ENCODE peak calls at places on chromosomes 3 and 15, in four cellular contexts. Q is GM12878, R is HepG2, H is H1. M is an unnamed sample. For H3K4me1, the result is how much of the 10 kb centered on the place peaks cover.

GRCh38 chr15:66654718-66655375 is 47.2 kb upstream of the SMAD6 start:
- DNase-seq in H (peak), R (no peak), Q (no peak), M (no peak)

GRCh38 chr15:80242802-80243201 is 9.2 kb downstream of the CTXND1 start:
- DNase-seq in R (no peak), Q (no peak), H (no peak), M (no peak)

GRCh38 chr3:170418422-170419300 is at the start of gene CLDN11:
- DNase-seq in R (no peak), H (peak), Q (no peak), M (no peak)

GRCh38 chr3:169117264-169117663 is 546.2 kb downstream of the MECOM start:
- DNase-seq in Q (no peak), H (no peak), R (no peak), M (no peak)

GRCh38 chr15:56042523-56042922 is 49.1 kb upstream of the NEDD4 start:
- DNase-seq in R (peak), Q (no peak), H (no peak), M (no peak)

GRCh38 chr3:34202975-34203374 is 404.5 kb downstream of the PDCD6IP start:
- DNase-seq in Q (no peak), R (no peak), H (no peak), M (no peak)

GRCh38 chr15:40244961-40245523 is 6.2 kb downstream of the PAK6 start:
- DNase-seq in Q (no peak), R (peak), H (no peak), M (no peak)

GRCh38 chr3:171369156-171369555 is 91.0 kb downstream of the TNIK start:
- DNase-seq in R (no peak), Q (no peak), H (no peak), M (no peak)

GRCh38 chr3:52313774-52314188 is 2.3 kb upstream of the DNAH1 start:
- DNase-seq in R (no peak), Q (peak), H (no peak), M (no peak)

GRCh38 chr3:20622304-20622703 is 436.3 kb upstream of the SGO1 start:
- DNase-seq in H (no peak), Q (no peak), R (no peak), M (no peak)

GRCh38 chr3:159785276-159785675 is 203.4 kb upstream of the IL12A start:
- DNase-seq in H (no peak), R (peak), Q (no peak), M (no peak)

GRCh38 chr15:25950014-25950413 is 86.9 kb upstream of the ATP10A start:
- DNase-seq in Q (no peak), H (no peak), R (no peak), M (no peak)

GRCh38 chr3:136544532-136544931 is 207.6 kb downstream of the STAG1 start:
- DNase-seq in R (no peak), H (no peak), Q (no peak), M (no peak)

GRCh38 chr15:51077565-51078153 is 17.0 kb downstream of the TNFAIP8L3 start:
- DNase-seq in R (no peak), H (peak), Q (peak), M (peak)

GRCh38 chr3:68256635-68257034 is 602.2 kb upstream of the SUCLG2 start:
- DNase-seq in H (no peak), Q (no peak), R (no peak), M (no peak)

GRCh38 chr15:94934440-94934839 is 703.1 kb downstream of the MCTP2 start:
- DNase-seq in H (no peak), Q (no peak), R (no peak), M (no peak)

GRCh38 chr3:173066044-173066679 is 74.9 kb downstream of the SPATA16 start:
- DNase-seq in Q (no peak), H (no peak), R (no peak), M (no peak)

GRCh38 chr3:116005404-116005803 is 382.1 kb downstream of the GAP43 start:
- DNase-seq in H (no peak), R (no peak), Q (no peak), M (no peak)

GRCh38 chr3:159604151-159604581 is 384.5 kb upstream of the IL12A start:
- DNase-seq in R (no peak), Q (no peak), H (no peak), M (no peak)

GRCh38 chr3:141255864-141256263 is 24.2 kb downstream of the PXYLP1 start:
- DNase-seq in H (peak), Q (no peak), R (peak), M (no peak)

GRCh38 chr15:92899910-92900711 is at the start of gene CHD2:
- DNase-seq in R (peak), H (peak), Q (peak), M (peak)

GRCh38 chr15:68312701-68313204 is 35.2 kb downstream of the FEM1B start:
- DNase-seq in R (no peak), H (peak), Q (no peak), M (no peak)

GRCh38 chr3:129375099-129375498 is 53.3 kb downstream of the EFCAB12 start:
- DNase-seq in H (no peak), R (no peak), Q (no peak), M (no peak)

GRCh38 chr3:59446775-59447465 is 397.1 kb upstream of the CFAP20DC start:
- DNase-seq in H (no peak), R (no peak), Q (no peak), M (no peak)

GRCh38 chr3:130933801-130934345 is 40.0 kb downstream of the ATP2C1 start:
- DNase-seq in Q (no peak), H (no peak), R (no peak), M (no peak)

GRCh38 chr3:132265488-132265887 is 51.7 kb upstream of the ACP3 start:
- DNase-seq in Q (no peak), H (no peak), R (no peak), M (no peak)

DNA sequence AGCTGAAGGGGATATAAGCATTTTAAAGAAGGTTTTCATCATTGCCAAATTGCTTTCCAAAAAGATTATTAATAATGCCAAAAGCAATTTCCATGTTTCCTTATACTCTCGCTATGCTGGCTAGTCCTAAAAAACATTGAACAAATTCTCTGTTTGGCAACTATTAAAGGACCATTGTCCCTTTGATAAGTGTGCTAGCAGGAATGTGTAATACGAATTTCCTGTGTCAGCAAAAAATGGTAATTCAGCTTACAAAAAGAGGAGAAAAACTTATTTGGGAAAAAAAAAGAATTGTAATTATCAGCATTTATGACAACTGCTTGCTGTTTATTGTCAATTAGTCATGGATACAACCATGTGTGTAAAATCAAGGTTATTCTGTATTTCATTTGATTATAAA is 138.6 kb downstream of the TBL1XR1 start:
- DNase-seq in R (no peak), Q (no peak), H (no peak), M (no peak)
- H3K4me1 ChIP-seq in R (under half), Q (under half), H (under half), M (under half)

GRCh38 chr3:184712579-184713355 is 903 bp upstream of the MAGEF1 start:
- DNase-seq in H (no peak), R (no peak), Q (no peak), M (no peak)
- H3K4me3 ChIP-seq in H (peak), R (peak), Q (peak), M (peak)

GRCh38 chr3:189457666-189458065 is 173.5 kb upstream of the TP63 start:
- DNase-seq in Q (no peak), H (no peak), R (no peak), M (no peak)
- TF ChIP-seq SUZ12 in Q (no peak), H (no peak), R (no peak), M (no peak)

GRCh38 chr15:39149636-39150035 is 431.2 kb upstream of the THBS1 start:
- DNase-seq in Q (no peak), R (no peak), H (no peak), M (no peak)
- H3K4me1 ChIP-seq in Q (under half), R (under half), H (under half), M (under half)

GRCh38 chr3:108099679-108100428 is 9.0 kb upstream of the CD47 start:
- DNase-seq in Q (no peak), R (no peak), H (no peak), M (no peak)
- H3K4me3 ChIP-seq in Q (peak), R (no peak), H (no peak), M (no peak)

DNA sequence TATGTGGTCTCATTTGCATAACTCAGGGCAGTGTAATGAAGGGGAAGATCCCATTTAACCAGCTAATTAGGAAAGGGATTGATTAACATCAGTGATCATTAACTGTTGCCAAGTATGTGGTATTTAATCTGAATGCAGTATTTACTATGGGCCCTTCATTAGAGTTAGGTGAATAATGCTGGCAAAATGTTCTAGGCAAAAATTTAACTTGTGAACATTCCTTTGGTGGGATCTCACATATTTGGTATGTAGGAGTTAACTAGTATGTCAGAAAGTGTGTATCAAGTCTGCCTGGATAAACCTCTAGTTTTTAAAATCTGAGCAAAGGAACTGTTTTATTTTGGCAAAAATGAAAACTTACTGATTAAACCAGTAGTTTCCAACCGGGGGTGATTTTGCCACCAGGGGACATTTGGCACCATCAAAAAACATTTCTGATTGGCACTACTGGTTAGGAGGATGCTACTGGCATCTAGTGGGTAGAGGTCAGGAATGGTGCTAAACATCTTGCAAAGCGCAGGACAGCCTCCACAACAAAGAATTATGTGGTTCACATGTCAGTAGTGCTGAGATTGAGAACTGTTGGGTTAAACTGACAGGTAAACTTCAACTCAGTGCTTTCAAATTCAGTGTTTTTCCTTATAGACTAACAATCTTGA is 22.5 kb downstream of the LRTM1 start:
- DNase-seq in H (no peak), R (no peak), Q (no peak), M (no peak)
- TF ChIP-seq SUZ12 in H (no peak), R (no peak), Q (no peak), M (no peak)

DNA sequence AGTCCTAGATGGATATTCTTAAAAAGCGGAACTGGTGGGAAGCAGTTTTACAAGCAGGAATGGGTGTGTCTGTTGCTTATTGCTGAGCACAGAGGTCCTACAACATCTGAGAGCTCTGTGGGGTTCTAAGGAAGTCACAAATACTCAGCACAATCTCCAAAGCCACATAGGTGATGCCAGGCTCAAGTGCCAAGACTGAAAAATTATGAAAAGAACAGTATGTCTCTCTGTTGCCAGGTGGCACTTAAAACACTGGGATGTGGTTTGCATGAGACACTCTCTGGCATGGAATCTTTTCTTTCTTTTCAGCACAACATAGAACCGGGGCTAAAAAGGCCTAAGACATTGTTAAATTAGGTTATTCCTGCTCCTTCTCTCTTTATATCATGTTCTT is 127.3 kb upstream of the PRICKLE2 start:
- DNase-seq in Q (no peak), R (no peak), H (no peak), M (no peak)
- H3K4me1 ChIP-seq in Q (under half), R (under half), H (under half), M (under half)

GRCh38 chr3:50358355-50358926 is 880 bp downstream of the TMEM115 start:
- DNase-seq in H (no peak), R (no peak), Q (no peak), M (no peak)

GRCh38 chr3:50358927-50359759 is at the start of gene TMEM115:
- DNase-seq in Q (peak), H (peak), R (peak), M (peak)

GRCh38 chr3:50356553-50356952 is 2.8 kb downstream of the TMEM115 start:
- DNase-seq in H (peak), R (no peak), Q (no peak), M (no peak)

GRCh38 chr3:50355829-50356552 is 3.3 kb downstream of the TMEM115 start:
- DNase-seq in R (no peak), Q (no peak), H (peak), M (no peak)

GRCh38 chr3:50359760-50360110 is 414 bp upstream of the TMEM115 start:
- DNase-seq in R (no peak), H (no peak), Q (no peak), M (no peak)
- H3K4me3 ChIP-seq in R (peak), H (peak), Q (peak), M (peak)

GRCh38 chr15:70142322-70143191 is 44.8 kb upstream of the TLE3 start:
- DNase-seq in Q (no peak), H (no peak), R (no peak), M (no peak)
- TF ChIP-seq SUZ12 in Q (no peak), H (no peak), R (no peak), M (no peak)